ENCODE peak calls at places on chromosomes 3 and 15, in four cellular contexts. P, O, J and Y are unnamed samples.

GRCh38 chr15:70853270-70853854 is 595 bp downstream of the LARP6 start:
- DNase-seq in P (peak; percentile 71), O (no peak), J (no peak), Y (peak; percentile 38)

GRCh38 chr3:128320551-128321340 is 145.9 kb downstream of the DNAJB8 start:
- DNase-seq in P (no peak), O (no peak), J (peak; percentile 4), Y (no peak)

GRCh38 chr3:99962703-99963102 is 145.0 kb downstream of the CMSS1 start:
- DNase-seq in P (peak; percentile 93), O (no peak), J (no peak), Y (peak; percentile 86)

GRCh38 chr3:160996811-160997210 is 108.3 kb downstream of the B3GALNT1 start:
- DNase-seq in P (no peak), O (no peak), J (no peak), Y (no peak)

GRCh38 chr3:149356044-149356592 is 21.3 kb downstream of the TM4SF1 start:
- DNase-seq in P (no peak), O (no peak), J (peak; percentile 51), Y (no peak)

GRCh38 chr15:88529021-88529630 is 17.4 kb downstream of the DET1 start:
- DNase-seq in P (peak; percentile 35), O (no peak), J (no peak), Y (no peak)

GRCh38 chr15:32670624-32671022 is 29.1 kb downstream of the SCG5 start:
- DNase-seq in P (no peak), O (no peak), J (no peak), Y (no peak)

GRCh38 chr3:108835101-108835500 is 12.5 kb downstream of the TRAT1 start:
- DNase-seq in P (no peak), O (no peak), J (no peak), Y (no peak)

GRCh38 chr3:64355473-64355872 is 130.2 kb upstream of the PRICKLE2 start:
- DNase-seq in P (peak; percentile 59), O (no peak), J (peak; percentile 6), Y (no peak)

GRCh38 chr3:143484851-143485512 is 363.3 kb downstream of the SLC9A9 start:
- DNase-seq in P (no peak), O (no peak), J (no peak), Y (no peak)

GRCh38 chr15:26967719-26968269 is 3.2 kb upstream of the GABRG3 start:
- DNase-seq in P (no peak), O (no peak), J (no peak), Y (peak; percentile 12)

GRCh38 chr15:26972636-26973035 is 1.7 kb downstream of the GABRG3 start:
- DNase-seq in P (no peak), O (no peak), J (no peak), Y (no peak)

GRCh38 chr15:26971303-26972018 is 480 bp downstream of the GABRG3 start:
- DNase-seq in P (no peak), O (no peak), J (no peak), Y (no peak)

GRCh38 chr15:26974120-26974780 is 3.3 kb downstream of the GABRG3 start:
- DNase-seq in P (peak; percentile 15), O (no peak), J (no peak), Y (peak; percentile 11)

GRCh38 chr15:26970712-26971210 is at the start of gene GABRG3:
- DNase-seq in P (no peak), O (no peak), J (no peak), Y (no peak)
- H3K4me3 ChIP-seq in P (no peak within 1 kb of the TSS), O (no peak within 1 kb of the TSS), J (no peak within 1 kb of the TSS), Y (peak within 1 kb of the TSS; percentile 33)

GRCh38 chr3:23271876-23272741 is 69.0 kb downstream of the UBE2E2 start:
- DNase-seq in P (peak; percentile 24), O (no peak), J (no peak), Y (no peak)
- TF ChIP-seq CTCF in P (no peak), O (no peak), J (no peak), Y (no peak)

GRCh38 chr15:41559239-41559488 is 152 bp downstream of the TYRO3 start:
- DNase-seq in P (no peak), O (no peak), J (no peak), Y (no peak)

GRCh38 chr15:41558400-41559238 is at the start of gene TYRO3:
- DNase-seq in P (peak; percentile 45), O (no peak), J (peak; percentile 65), Y (no peak)

GRCh38 chr15:41561104-41561776 is 2.2 kb downstream of the TYRO3 start:
- DNase-seq in P (no peak), O (no peak), J (no peak), Y (no peak)

GRCh38 chr15:41557673-41558399 is 1.2 kb upstream of the TYRO3 start:
- DNase-seq in P (peak; percentile 69), O (peak; percentile 55), J (peak; percentile 48), Y (no peak)

DNA sequence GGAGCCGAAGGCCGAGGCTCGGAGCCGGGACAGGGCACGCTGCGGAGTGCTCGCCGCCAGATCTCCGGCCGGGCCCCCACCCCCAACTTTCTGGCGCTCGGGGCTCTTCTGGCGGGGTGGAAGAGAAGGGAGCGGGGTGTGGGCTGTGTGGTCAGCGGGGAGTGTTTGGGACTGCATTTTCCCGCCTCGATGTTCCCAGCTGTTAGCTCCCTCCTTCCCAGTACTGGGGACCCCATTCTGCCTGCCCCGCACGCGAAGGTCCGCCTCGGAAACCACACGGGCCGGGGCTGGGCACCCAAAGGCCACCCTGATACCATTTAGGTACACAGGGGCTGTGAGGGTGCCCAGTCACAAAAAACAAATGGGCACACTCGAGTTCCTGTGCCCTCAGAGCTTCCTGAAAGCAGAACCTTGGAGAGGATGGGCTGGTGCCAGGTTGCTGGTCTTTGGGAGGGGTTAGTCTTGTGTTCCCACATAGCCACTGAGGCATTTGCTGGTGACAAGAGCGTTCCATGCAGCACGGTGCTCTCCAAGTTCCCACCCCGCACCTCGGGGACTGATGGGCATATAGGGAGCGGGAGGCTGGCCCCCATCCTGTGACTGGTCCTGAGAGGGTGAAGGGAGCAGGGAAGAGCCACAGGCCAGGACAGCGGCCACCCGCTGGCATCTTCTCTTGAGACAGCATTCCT is 621 bp downstream of the TYRO3 start:
- DNase-seq in P (no peak), O (no peak), J (no peak), Y (no peak)
- H3K4me3 ChIP-seq in P (peak overlapping the region; percentile 53), O (peak overlapping the region; percentile 26), J (peak overlapping the region; percentile 59), Y (peak overlapping the region; percentile 57)

DNA sequence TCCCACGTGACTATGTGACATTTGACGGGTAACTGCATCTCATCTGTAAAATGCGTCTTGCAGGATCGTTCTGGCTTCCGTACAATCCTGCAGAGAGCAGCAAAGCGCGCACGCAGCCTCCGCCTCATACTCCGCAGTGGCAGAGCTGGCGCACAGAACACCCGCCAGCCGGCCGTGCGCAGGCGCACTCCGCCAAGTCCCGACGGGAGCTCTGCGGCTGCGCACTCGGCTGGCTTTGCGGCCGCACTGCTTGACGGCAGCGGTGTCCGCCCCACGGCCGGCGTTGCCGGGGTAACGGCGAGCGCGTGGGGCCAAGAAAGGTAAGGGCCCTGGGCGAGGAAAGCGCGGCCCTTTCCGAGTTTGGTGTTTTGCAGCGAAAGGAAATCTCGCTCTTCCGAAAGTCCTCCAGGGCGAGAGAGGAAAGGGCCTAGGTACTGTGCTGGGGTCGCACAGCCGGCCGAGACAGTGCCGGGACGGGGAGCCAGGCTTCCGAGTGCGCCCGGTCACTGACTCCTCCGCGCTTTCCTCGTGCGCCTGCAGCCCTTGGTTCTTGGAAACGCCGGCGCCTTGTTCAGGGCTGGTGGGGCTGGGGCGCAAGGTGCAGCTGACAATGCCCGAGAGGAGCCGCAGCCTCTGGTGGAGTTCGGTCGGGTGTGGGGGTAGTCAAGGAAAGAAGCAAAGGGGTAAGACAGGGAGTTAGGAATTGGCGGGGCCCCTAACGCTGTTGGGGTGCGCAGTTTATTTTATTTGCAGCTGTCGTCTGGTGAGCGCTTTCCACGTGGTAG is at the start of gene TSEN2:
- DNase-seq in P (peak; percentile 94), O (peak; percentile 93), J (peak; percentile 90), Y (peak; percentile 76)
- TF ChIP-seq CTCF in P (no peak), O (peak; percentile 9), J (no peak), Y (peak; percentile 21)

DNA sequence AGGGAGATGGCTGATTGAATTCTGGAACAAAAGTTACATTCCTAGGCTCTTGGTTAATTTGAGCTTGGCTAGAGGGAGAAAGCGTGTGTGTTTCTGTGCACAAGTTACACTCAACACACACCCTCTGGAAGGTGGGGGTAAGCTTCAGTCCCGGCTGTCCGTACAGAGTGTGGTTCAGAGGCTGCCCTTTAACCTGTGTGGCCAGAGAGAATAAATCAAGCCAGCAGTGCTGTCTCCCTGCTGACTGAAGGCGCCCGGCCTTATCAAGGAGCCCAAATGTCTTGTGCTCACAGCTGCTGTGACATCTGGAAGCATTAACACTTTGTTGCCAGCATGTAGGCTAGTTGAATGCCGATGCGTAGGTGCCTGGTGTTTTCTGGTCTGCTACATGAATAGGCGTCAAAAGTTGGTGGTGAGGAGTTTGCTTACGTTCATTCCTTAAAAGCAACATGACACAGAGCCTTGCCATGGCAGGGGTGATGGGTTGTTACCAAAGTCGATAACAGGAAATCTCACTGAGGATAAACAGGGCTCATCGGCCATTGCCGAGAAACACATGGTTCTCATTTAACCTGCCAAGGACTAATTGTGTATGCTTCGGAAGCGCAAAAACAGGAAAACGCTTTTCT is 96.0 kb upstream of the CTDSPL start:
- DNase-seq in P (no peak), O (no peak), J (peak; percentile 12), Y (peak; percentile 24)
- H3K4me3 ChIP-seq in P (no peak overlapping the region), O (no peak overlapping the region), J (no peak overlapping the region), Y (no peak overlapping the region)